ENCODE peak calls at places on chromosomes 11 and 22, in six cellular contexts. Q is astrocyte of the spinal cord, W is AG10803, P is cardiac fibroblast, B is heart left ventricle, L is neural progenitor cell. E is an unnamed sample.

GRCh38 chr11:121467965-121468364 is 15.2 kb upstream of the SORL1-AS1 start:
- DNase-seq in P (no peak), Q (no peak), W (no peak), L (no peak), B (no peak), E (no peak)

GRCh38 chr11:124872280-124872679 is 7.0 kb downstream of the ROBO3 start:
- DNase-seq in B (no peak), W (no peak), Q (no peak), L (no peak), P (no peak), E (no peak)

GRCh38 chr22:17606472-17606871 is 22.1 kb downstream of the ATP6V1E1 start:
- DNase-seq in W (peak; percentile 70), B (peak; percentile 44), P (no peak), L (no peak), Q (no peak), E (no peak)

GRCh38 chr11:123364145-123364544 is 65.9 kb upstream of the GRAMD1B start:
- DNase-seq in Q (no peak), B (no peak), P (no peak), W (no peak), L (peak; percentile 45), E (no peak)

GRCh38 chr11:34351687-34352469 is 5.9 kb downstream of the ABTB2 start:
- DNase-seq in P (no peak), W (no peak), B (no peak), Q (no peak), L (no peak), E (no peak)

GRCh38 chr11:9273430-9274336 is 8.5 kb upstream of the DENND5A start:
- DNase-seq in L (no peak), P (peak; percentile 78), W (peak; percentile 89), B (no peak), Q (peak; percentile 50), E (no peak)

GRCh38 chr11:128988224-128988970 is 45.7 kb upstream of the TP53AIP1 start:
- DNase-seq in W (no peak), L (no peak), Q (no peak), B (no peak), P (no peak), E (no peak)

GRCh38 chr22:23246982-23247766 is 66.9 kb downstream of the BCR start:
- DNase-seq in B (no peak), L (no peak), P (no peak), Q (no peak), W (no peak), E (no peak)

GRCh38 chr11:133987221-133987620 is 30.5 kb upstream of the IGSF9B start:
- DNase-seq in B (no peak), Q (no peak), L (no peak), W (no peak), P (no peak), E (no peak)

GRCh38 chr11:62508336-62509058 is 38.1 kb downstream of the AHNAK start:
- DNase-seq in W (peak; percentile 80), P (no peak), B (peak; percentile 92), L (peak; percentile 87), Q (peak; percentile 64), E (peak; percentile 22)

GRCh38 chr22:46416537-46417267 is 81.2 kb downstream of the TRMU start:
- DNase-seq in Q (peak; percentile 74), P (peak; percentile 12), B (peak; percentile 23), W (peak; percentile 69), L (no peak), E (peak; percentile 39)

GRCh38 chr11:46009647-46010046 is 87.2 kb downstream of the LARGE2 start:
- DNase-seq in L (no peak), P (peak; percentile 55), W (peak; percentile 69), Q (no peak), B (no peak), E (no peak)

GRCh38 chr11:28107331-28107725 is 628 bp downstream of the KIF18A start:
- DNase-seq in P (peak; percentile 64), Q (no peak), L (peak; percentile 59), B (no peak), W (peak; percentile 19), E (no peak)

GRCh38 chr11:28105869-28106268 is 2.1 kb downstream of the KIF18A start:
- DNase-seq in L (no peak), W (no peak), Q (no peak), P (no peak), B (no peak), E (no peak)

GRCh38 chr11:28106351-28107043 is 1.5 kb downstream of the KIF18A start:
- DNase-seq in L (no peak), P (no peak), Q (no peak), W (no peak), B (no peak), E (no peak)

GRCh38 chr11:28104984-28105383 is 3.0 kb downstream of the KIF18A start:
- DNase-seq in Q (no peak), P (no peak), B (no peak), L (no peak), W (peak; percentile 16), E (no peak)

GRCh38 chr11:28104425-28104824 is 3.5 kb downstream of the KIF18A start:
- DNase-seq in W (no peak), L (no peak), B (no peak), P (no peak), Q (no peak), E (no peak)
- H3K4me3 ChIP-seq in W (no peak overlapping the region), L (no peak overlapping the region), B (no peak overlapping the region), P (no peak overlapping the region), Q (no peak overlapping the region), E (no peak overlapping the region)

DNA sequence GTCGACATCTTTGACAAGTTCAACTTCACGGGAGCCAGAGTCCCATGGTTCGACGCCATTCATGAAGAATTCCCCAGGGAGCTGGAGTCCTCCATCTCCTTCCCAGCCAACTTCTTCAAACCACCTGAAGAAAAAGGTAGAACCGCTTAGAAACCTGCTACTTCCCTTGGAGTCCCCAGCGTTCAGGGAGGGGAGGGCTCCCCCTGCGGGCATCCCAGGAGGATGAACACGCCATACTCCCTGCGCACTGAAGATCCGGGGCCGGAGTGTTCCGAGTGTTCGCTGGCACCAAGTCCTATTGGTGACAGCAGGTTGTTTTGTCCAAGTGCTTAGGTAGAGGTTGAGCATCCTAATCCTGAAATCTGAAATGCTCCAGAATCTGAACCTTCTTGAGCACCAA is 51.7 kb upstream of the PRODH start:
- DNase-seq in W (no peak), B (no peak), L (peak; percentile 62), Q (no peak), P (peak; percentile 4), E (no peak)
- TF ChIP-seq CTCF in W (peak; percentile 16), B (no peak), L (peak; percentile 64), Q (peak; percentile 40), P (peak; percentile 41), E (peak; percentile 54)

GRCh38 chr22:19719488-19720021 is 3.8 kb upstream of the GP1BB start:
- DNase-seq in B (peak; percentile 33), P (no peak), Q (no peak), L (no peak), W (no peak), E (no peak)

GRCh38 chr22:19720150-19720827 is 3.0 kb upstream of the GP1BB start:
- DNase-seq in Q (no peak), P (no peak), L (no peak), B (peak; percentile 25), W (no peak), E (no peak)

GRCh38 chr22:19717691-19718254 is 3.5 kb downstream of the SEPTIN5 start:
- DNase-seq in P (peak; percentile 63), Q (peak; percentile 55), W (peak; percentile 60), B (peak; percentile 83), L (peak; percentile 79), E (no peak)

GRCh38 chr22:19718255-19719054 is 4.2 kb downstream of the SEPTIN5 start:
- DNase-seq in P (no peak), W (no peak), L (no peak), Q (no peak), B (no peak), E (no peak)

GRCh38 chr22:19719055-19719482 is 4.3 kb upstream of the GP1BB start:
- DNase-seq in L (no peak), W (no peak), B (peak; percentile 72), P (no peak), Q (no peak), E (no peak)
- H3K4me3 ChIP-seq in L (peak overlapping the region; percentile 57), W (peak overlapping the region; percentile 70), B (peak overlapping the region; percentile 72), P (peak overlapping the region; percentile 55), Q (peak overlapping the region; percentile 2), E (peak overlapping the region; percentile 44)

GRCh38 chr22:29550005-29550404 is 3.6 kb downstream of the THOC5 start:
- DNase-seq in B (no peak), L (no peak), W (no peak), Q (no peak), P (no peak), E (no peak)

GRCh38 chr22:29555065-29555644 is 1.6 kb upstream of the THOC5 start:
- DNase-seq in L (no peak), B (no peak), P (no peak), Q (no peak), W (peak; percentile 8), E (peak; percentile 12)

GRCh38 chr22:29559030-29559429 is 5.5 kb upstream of the THOC5 start:
- DNase-seq in Q (no peak), L (no peak), P (no peak), W (no peak), B (no peak), E (no peak)

GRCh38 chr22:29553391-29554224 is at the start of gene THOC5:
- DNase-seq in B (peak; percentile 96), L (peak; percentile 96), Q (peak; percentile 96), P (peak; percentile 96), W (peak; percentile 95), E (peak; percentile 88)
- TF ChIP-seq CTCF in B (peak; percentile 93), L (peak; percentile 65), Q (peak; percentile 78), P (peak; percentile 72), W (peak; percentile 72), E (peak; percentile 70)

GRCh38 chr11:63565728-63566127 is 2.5 kb upstream of the PLAAT2 start:
- DNase-seq in P (no peak), W (no peak), L (no peak), B (no peak), Q (no peak), E (no peak)

GRCh38 chr11:63569570-63569969 is 6.4 kb upstream of the PLAAT2 start:
- DNase-seq in P (no peak), L (no peak), B (no peak), Q (no peak), W (no peak), E (no peak)

GRCh38 chr11:63564056-63564784 is 1.0 kb upstream of the PLAAT2 start:
- DNase-seq in W (no peak), Q (no peak), P (no peak), B (no peak), L (no peak), E (no peak)

GRCh38 chr11:63564785-63565350 is 1.7 kb upstream of the PLAAT2 start:
- DNase-seq in L (no peak), P (no peak), W (no peak), B (no peak), Q (no peak), E (no peak)

GRCh38 chr11:63567044-63567840 is 4.1 kb upstream of the PLAAT2 start:
- DNase-seq in L (no peak), B (peak; percentile 46), W (peak; percentile 49), P (peak; percentile 89), Q (peak; percentile 86), E (peak; percentile 71)
- H3K4me3 ChIP-seq in L (no peak overlapping the region), B (no peak overlapping the region), W (no peak overlapping the region), P (no peak overlapping the region), Q (no peak overlapping the region), E (no peak overlapping the region)

GRCh38 chr11:29962243-29962642 is 54.6 kb downstream of the KCNA4 start:
- DNase-seq in L (peak; percentile 58), W (no peak), B (no peak), P (no peak), Q (no peak), E (no peak)
- TF ChIP-seq CTCF in L (peak; percentile 61), W (peak; percentile 23), B (no peak), P (peak; percentile 12), Q (no peak), E (peak; percentile 20)

GRCh38 chr22:36816338-36816634 is 549 bp downstream of the PVALB start:
- DNase-seq in B (no peak), W (no peak), Q (no peak), L (peak; percentile 45), P (no peak), E (no peak)
- H3K4me3 ChIP-seq in B (peak overlapping the region; percentile 43), W (no peak overlapping the region), Q (no peak overlapping the region), L (peak overlapping the region; percentile 60), P (no peak overlapping the region), E (no peak overlapping the region)

E was measured in astrocyte of the cerebellum.